ENCODE peak calls at places on chromosomes 7 and 10, in nine cellular contexts. Z, Q, S, W, I, N, H, P and V are unnamed samples.
A peak's percentile ranks its signal among the peaks of the same experiment; 100 is the strongest.

GRCh38 chr10:17506859-17507471 is 52.6 kb upstream of the ST8SIA6 start:
- DNase-seq in S (no peak), P (no peak), W (no peak), N (no peak), H (no peak), I (no peak), Z (peak; percentile 24), Q (no peak), V (no peak)

GRCh38 chr10:108783897-108784296 is 1139.4 kb downstream of the XPNPEP1 start:
- DNase-seq in P (peak; percentile 31), N (peak; percentile 27), Z (peak; percentile 76), S (no peak), W (peak; percentile 82), Q (peak; percentile 80), H (peak; percentile 58), I (peak; percentile 29), V (peak; percentile 21)

GRCh38 chr7:92781117-92781720 is 55.2 kb downstream of the CDK6 start:
- DNase-seq in P (no peak), Z (no peak), S (no peak), H (no peak), W (peak; percentile 84), I (no peak), Q (peak; percentile 29), N (no peak), V (no peak)

GRCh38 chr10:79390551-79391229 is 43.4 kb downstream of the PPIF start:
- DNase-seq in W (no peak), S (no peak), I (no peak), Z (no peak), Q (no peak), P (no peak), H (peak; percentile 24), N (no peak), V (no peak)

GRCh38 chr7:83732305-83732704 is 83.4 kb upstream of the SEMA3E start:
- DNase-seq in W (no peak), S (no peak), P (peak; percentile 30), Q (peak; percentile 33), N (no peak), H (no peak), I (no peak), Z (no peak), V (no peak)

GRCh38 chr10:78757542-78757941 is 311.2 kb upstream of the ZMIZ1 start:
- DNase-seq in H (no peak), S (no peak), N (no peak), W (peak; percentile 82), P (peak; percentile 94), Z (no peak), Q (peak; percentile 95), I (no peak), V (no peak)

GRCh38 chr10:8130973-8131911 is 76.8 kb downstream of the GATA3 start:
- DNase-seq in Q (peak; percentile 86), N (peak; percentile 99), S (no peak), Z (peak; percentile 36), P (peak; percentile 82), H (no peak), W (no peak), I (no peak), V (no peak)

GRCh38 chr10:51010977-51011376 is 63.3 kb upstream of the PRKG1 start:
- DNase-seq in I (no peak), Q (peak; percentile 93), W (peak; percentile 62), Z (peak; percentile 36), S (peak; percentile 40), H (no peak), N (no peak), P (no peak), V (peak; percentile 34)

GRCh38 chr7:14839307-14839706 is 63.2 kb downstream of the DGKB start:
- DNase-seq in Q (no peak), I (no peak), H (no peak), W (no peak), S (no peak), P (no peak), Z (no peak), N (no peak), V (no peak)

GRCh38 chr10:14691359-14691758 is 83.3 kb downstream of the FAM107B start:
- DNase-seq in Z (no peak), P (no peak), N (no peak), W (no peak), I (no peak), S (no peak), Q (no peak), H (no peak), V (no peak)

GRCh38 chr7:127822822-127823508 is 171.0 kb downstream of the SND1 start:
- DNase-seq in I (no peak), S (no peak), N (peak; percentile 61), P (no peak), W (no peak), Q (peak; percentile 78), Z (no peak), H (no peak), V (no peak)

GRCh38 chr7:26202019-26202985 is 757 bp downstream of the CBX3 start:
- DNase-seq in P (peak; percentile 31), H (no peak), Z (peak; percentile 52), S (peak; percentile 66), W (no peak), Q (peak; percentile 41), N (no peak), I (peak; percentile 49), V (peak; percentile 49)

GRCh38 chr7:45625714-45626440 is 51.7 kb downstream of the ADCY1 start:
- DNase-seq in W (no peak), I (no peak), Q (no peak), H (no peak), S (no peak), Z (no peak), N (no peak), P (no peak), V (no peak)

GRCh38 chr10:125350519-125350918 is 190.2 kb upstream of the CTBP2 start:
- DNase-seq in P (no peak), S (no peak), H (no peak), Q (no peak), I (no peak), N (no peak), W (no peak), Z (no peak), V (no peak)

GRCh38 chr7:39700165-39700564 is 76.8 kb downstream of the RALA start:
- DNase-seq in S (no peak), I (no peak), Z (no peak), N (peak; percentile 64), P (no peak), H (no peak), Q (no peak), W (no peak), V (no peak)

GRCh38 chr7:39697481-39697880 is 74.1 kb downstream of the RALA start:
- DNase-seq in I (no peak), N (no peak), H (no peak), Q (no peak), P (no peak), W (no peak), S (no peak), Z (no peak), V (no peak)

GRCh38 chr7:39702133-39702532 is 78.8 kb downstream of the RALA start:
- DNase-seq in P (no peak), I (no peak), H (no peak), S (no peak), Q (peak; percentile 7), W (no peak), Z (no peak), N (no peak), V (no peak)

GRCh38 chr7:39700932-39701331 is 77.6 kb downstream of the RALA start:
- DNase-seq in S (no peak), W (no peak), Q (no peak), I (no peak), P (no peak), N (no peak), Z (no peak), H (no peak), V (no peak)

GRCh38 chr7:39703143-39703542 is 79.8 kb downstream of the RALA start:
- DNase-seq in I (no peak), S (no peak), Z (no peak), P (peak; percentile 2), Q (no peak), W (peak; percentile 57), H (no peak), N (no peak), V (no peak)
- TF ChIP-seq CTCF in I (no peak), S (peak; percentile 4), Z (peak; percentile 3), P (peak; percentile 27), Q (no peak), W (peak; percentile 42), H (peak; percentile 48), N (peak; percentile 20), V (no peak)

DNA sequence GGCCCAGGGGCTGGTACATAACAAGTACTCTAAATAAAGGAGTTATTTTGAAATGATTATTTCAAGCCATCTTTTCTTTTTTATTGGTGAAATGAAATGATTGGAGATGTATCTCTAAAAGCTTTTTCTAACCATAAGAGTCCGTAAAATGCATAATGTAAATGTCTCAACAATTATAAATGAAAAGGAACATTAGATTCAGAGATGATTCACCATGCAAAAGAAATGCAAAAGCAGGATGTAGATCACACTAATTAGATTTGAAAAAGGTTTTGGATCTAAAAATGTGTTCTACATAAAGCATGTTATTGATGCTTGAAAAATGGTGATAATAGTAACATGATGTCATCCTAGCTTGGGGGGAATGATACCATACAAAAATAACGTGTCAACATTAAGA is 15.6 kb downstream of the SLC26A4 start:
- DNase-seq in H (no peak), W (no peak), S (no peak), I (no peak), Q (no peak), P (no peak), N (no peak), Z (no peak), V (no peak)
- TF ChIP-seq CTCF in H (no peak), W (no peak), S (no peak), I (no peak), Q (no peak), P (no peak), N (no peak), Z (no peak), V (no peak)

GRCh38 chr7:48154792-48155413 is 16.4 kb upstream of the ABCA13 start:
- DNase-seq in H (no peak), N (peak; percentile 38), W (peak; percentile 61), S (peak; percentile 33), Q (peak; percentile 62), P (no peak), Z (peak; percentile 59), I (no peak), V (peak; percentile 29)
- TF ChIP-seq CTCF in H (peak; percentile 77), N (peak; percentile 87), W (peak; percentile 71), S (peak; percentile 74), Q (peak; percentile 83), P (peak; percentile 88), Z (peak; percentile 77), I (no peak), V (peak; percentile 51)

GRCh38 chr10:9851808-9852207 is 1165.9 kb upstream of the CELF2 start:
- DNase-seq in Z (no peak), I (no peak), Q (no peak), S (no peak), H (no peak), W (no peak), N (no peak), P (no peak), V (no peak)

GRCh38 chr10:9850415-9850814 is 1167.3 kb upstream of the CELF2 start:
- DNase-seq in N (no peak), H (no peak), S (no peak), Q (no peak), I (no peak), P (no peak), Z (no peak), W (no peak), V (no peak)

GRCh38 chr10:9848278-9848677 is 1169.4 kb upstream of the CELF2 start:
- DNase-seq in W (no peak), H (no peak), Z (no peak), S (no peak), P (no peak), Q (no peak), N (no peak), I (no peak), V (no peak)

GRCh38 chr10:9848981-9849380 is 1168.7 kb upstream of the CELF2 start:
- DNase-seq in Z (no peak), H (no peak), W (no peak), I (no peak), P (no peak), S (no peak), N (no peak), Q (no peak), V (no peak)

GRCh38 chr10:9853405-9854010 is 1164.2 kb upstream of the CELF2 start:
- DNase-seq in H (no peak), N (no peak), Z (no peak), Q (no peak), I (no peak), P (no peak), S (no peak), W (no peak), V (no peak)
- TF ChIP-seq CTCF in H (no peak), N (no peak), Z (no peak), Q (no peak), I (no peak), P (no peak), S (no peak), W (no peak), V (no peak)